ENCODE peak calls at places on chromosomes 16 and 17, in five cellular contexts. One of them, this sample, is unnamed.

GRCh38 chr17:28324776-28325175 is 5.8 kb downstream of the TMEM97 start:
- DNase-seq in BE2C: no peak
- DNase-seq in stimulated activated CD4-positive, alpha-beta T cell treated with anti-CD3 and anti-CD28 coated beads, Interleukin-4, amount 100 ng/mL, for 1 hour: no peak
- DNase-seq in SK-N-SH: no peak
- DNase-seq in GM20000: no peak
- DNase-seq in this sample: no peak

GRCh38 chr17:67526700-67527099 is 149.6 kb downstream of the PITPNC1 start:
- DNase-seq in BE2C: no peak
- DNase-seq in SK-N-SH: no peak
- DNase-seq in GM20000: no peak
- DNase-seq in stimulated activated CD4-positive, alpha-beta T cell treated with anti-CD3 and anti-CD28 coated beads, Interleukin-4, amount 100 ng/mL, for 1 hour: no peak
- DNase-seq in this sample: no peak

GRCh38 chr17:3657874-3658783 is 10.2 kb downstream of the TAX1BP3 start:
- DNase-seq in GM20000: no peak
- DNase-seq in BE2C: no peak
- DNase-seq in SK-N-SH: no peak
- DNase-seq in stimulated activated CD4-positive, alpha-beta T cell treated with anti-CD3 and anti-CD28 coated beads, Interleukin-4, amount 100 ng/mL, for 1 hour: no peak
- DNase-seq in this sample: no peak

GRCh38 chr16:23709536-23709935 is 3.5 kb downstream of the ERN2 start:
- DNase-seq in GM20000: no peak
- DNase-seq in SK-N-SH: no peak
- DNase-seq in stimulated activated CD4-positive, alpha-beta T cell treated with anti-CD3 and anti-CD28 coated beads, Interleukin-4, amount 100 ng/mL, for 1 hour: no peak
- DNase-seq in BE2C: no peak
- DNase-seq in this sample: no peak

GRCh38 chr16:68707341-68708152 is 29.5 kb upstream of the CDH1 start:
- DNase-seq in stimulated activated CD4-positive, alpha-beta T cell treated with anti-CD3 and anti-CD28 coated beads, Interleukin-4, amount 100 ng/mL, for 1 hour: no peak
- DNase-seq in GM20000: no peak
- DNase-seq in BE2C: peak; percentile 17
- DNase-seq in SK-N-SH: no peak
- DNase-seq in this sample: peak; percentile 85

GRCh38 chr17:57121308-57122042 is 36.4 kb downstream of the AKAP1 start:
- DNase-seq in stimulated activated CD4-positive, alpha-beta T cell treated with anti-CD3 and anti-CD28 coated beads, Interleukin-4, amount 100 ng/mL, for 1 hour: no peak
- DNase-seq in GM20000: no peak
- DNase-seq in BE2C: peak; percentile 81
- DNase-seq in SK-N-SH: peak; percentile 80
- DNase-seq in this sample: no peak

GRCh38 chr17:41678907-41679739 is 9.6 kb upstream of the EIF1 start:
- DNase-seq in SK-N-SH: no peak
- DNase-seq in GM20000: no peak
- DNase-seq in BE2C: no peak
- DNase-seq in stimulated activated CD4-positive, alpha-beta T cell treated with anti-CD3 and anti-CD28 coated beads, Interleukin-4, amount 100 ng/mL, for 1 hour: peak; percentile 24
- DNase-seq in this sample: peak; percentile 38

GRCh38 chr17:17849147-17849820 is 12.5 kb upstream of the SREBF1 start:
- DNase-seq in BE2C: no peak
- DNase-seq in GM20000: peak; percentile 34
- DNase-seq in stimulated activated CD4-positive, alpha-beta T cell treated with anti-CD3 and anti-CD28 coated beads, Interleukin-4, amount 100 ng/mL, for 1 hour: peak; percentile 77
- DNase-seq in SK-N-SH: no peak
- DNase-seq in this sample: no peak

GRCh38 chr17:57881143-57881542 is 31.3 kb upstream of the MRPS23 start:
- DNase-seq in GM20000: no peak
- DNase-seq in SK-N-SH: no peak
- DNase-seq in stimulated activated CD4-positive, alpha-beta T cell treated with anti-CD3 and anti-CD28 coated beads, Interleukin-4, amount 100 ng/mL, for 1 hour: no peak
- DNase-seq in BE2C: no peak
- DNase-seq in this sample: no peak

GRCh38 chr17:42744283-42744805 is 496 bp downstream of the EZH1 start:
- DNase-seq in BE2C: peak; percentile 85
- DNase-seq in GM20000: peak; percentile 74
- DNase-seq in stimulated activated CD4-positive, alpha-beta T cell treated with anti-CD3 and anti-CD28 coated beads, Interleukin-4, amount 100 ng/mL, for 1 hour: peak; percentile 79
- DNase-seq in SK-N-SH: no peak
- DNase-seq in this sample: peak; percentile 57

GRCh38 chr16:23435500-23435899 is 17.5 kb downstream of the COG7 start:
- DNase-seq in stimulated activated CD4-positive, alpha-beta T cell treated with anti-CD3 and anti-CD28 coated beads, Interleukin-4, amount 100 ng/mL, for 1 hour: peak; percentile 65
- DNase-seq in SK-N-SH: peak; percentile 67
- DNase-seq in BE2C: peak; percentile 78
- DNase-seq in GM20000: peak; percentile 67
- DNase-seq in this sample: peak; percentile 65

GRCh38 chr16:14370736-14371234 is 259.3 kb downstream of the PARN start:
- DNase-seq in GM20000: no peak
- DNase-seq in BE2C: no peak
- DNase-seq in stimulated activated CD4-positive, alpha-beta T cell treated with anti-CD3 and anti-CD28 coated beads, Interleukin-4, amount 100 ng/mL, for 1 hour: no peak
- DNase-seq in SK-N-SH: no peak
- DNase-seq in this sample: no peak

GRCh38 chr17:65742433-65743312 is 181.2 kb upstream of the AXIN2 start:
- DNase-seq in SK-N-SH: peak; percentile 14
- DNase-seq in BE2C: no peak
- DNase-seq in GM20000: no peak
- DNase-seq in stimulated activated CD4-positive, alpha-beta T cell treated with anti-CD3 and anti-CD28 coated beads, Interleukin-4, amount 100 ng/mL, for 1 hour: no peak
- DNase-seq in this sample: no peak

GRCh38 chr17:57666198-57666870 is 78.8 kb downstream of the CCDC182 start:
- DNase-seq in GM20000: no peak
- DNase-seq in SK-N-SH: no peak
- DNase-seq in BE2C: no peak
- DNase-seq in stimulated activated CD4-positive, alpha-beta T cell treated with anti-CD3 and anti-CD28 coated beads, Interleukin-4, amount 100 ng/mL, for 1 hour: no peak
- DNase-seq in this sample: no peak

GRCh38 chr16:71357681-71358080 is 842 bp upstream of the CALB2 start:
- DNase-seq in BE2C: no peak
- DNase-seq in GM20000: no peak
- DNase-seq in stimulated activated CD4-positive, alpha-beta T cell treated with anti-CD3 and anti-CD28 coated beads, Interleukin-4, amount 100 ng/mL, for 1 hour: no peak
- DNase-seq in SK-N-SH: peak; percentile 32
- DNase-seq in this sample: no peak

GRCh38 chr17:80287806-80288579 is 27.3 kb downstream of the RNF213 start:
- DNase-seq in SK-N-SH: no peak
- DNase-seq in GM20000: no peak
- DNase-seq in stimulated activated CD4-positive, alpha-beta T cell treated with anti-CD3 and anti-CD28 coated beads, Interleukin-4, amount 100 ng/mL, for 1 hour: no peak
- DNase-seq in BE2C: no peak
- DNase-seq in this sample: no peak

GRCh38 chr17:4812690-4813089 is 5.7 kb downstream of the PLD2 start:
- DNase-seq in GM20000: no peak
- DNase-seq in stimulated activated CD4-positive, alpha-beta T cell treated with anti-CD3 and anti-CD28 coated beads, Interleukin-4, amount 100 ng/mL, for 1 hour: no peak
- DNase-seq in SK-N-SH: no peak
- DNase-seq in BE2C: no peak
- DNase-seq in this sample: no peak

GRCh38 chr17:11293480-11293879 is 52.5 kb downstream of the SHISA6 start:
- DNase-seq in SK-N-SH: no peak
- DNase-seq in stimulated activated CD4-positive, alpha-beta T cell treated with anti-CD3 and anti-CD28 coated beads, Interleukin-4, amount 100 ng/mL, for 1 hour: no peak
- DNase-seq in GM20000: no peak
- DNase-seq in BE2C: no peak
- DNase-seq in this sample: no peak

GRCh38 chr16:20903116-20903888 is 2.7 kb downstream of the LYRM1 start:
- DNase-seq in GM20000: no peak
- DNase-seq in SK-N-SH: no peak
- DNase-seq in stimulated activated CD4-positive, alpha-beta T cell treated with anti-CD3 and anti-CD28 coated beads, Interleukin-4, amount 100 ng/mL, for 1 hour: no peak
- DNase-seq in BE2C: no peak
- DNase-seq in this sample: no peak

GRCh38 chr16:56547120-56547948 is 17.5 kb upstream of the MT4 start:
- DNase-seq in GM20000: no peak
- DNase-seq in stimulated activated CD4-positive, alpha-beta T cell treated with anti-CD3 and anti-CD28 coated beads, Interleukin-4, amount 100 ng/mL, for 1 hour: no peak
- DNase-seq in BE2C: no peak
- DNase-seq in SK-N-SH: peak; percentile 20
- DNase-seq in this sample: no peak

GRCh38 chr17:64085650-64086005 is 44.3 kb downstream of the ERN1 start:
- DNase-seq in stimulated activated CD4-positive, alpha-beta T cell treated with anti-CD3 and anti-CD28 coated beads, Interleukin-4, amount 100 ng/mL, for 1 hour: no peak
- DNase-seq in SK-N-SH: no peak
- DNase-seq in BE2C: no peak
- DNase-seq in GM20000: no peak
- DNase-seq in this sample: no peak

GRCh38 chr16:85441890-85442670 is 171.0 kb upstream of the GSE1 start:
- DNase-seq in GM20000: no peak
- DNase-seq in stimulated activated CD4-positive, alpha-beta T cell treated with anti-CD3 and anti-CD28 coated beads, Interleukin-4, amount 100 ng/mL, for 1 hour: no peak
- DNase-seq in BE2C: no peak
- DNase-seq in SK-N-SH: no peak
- DNase-seq in this sample: no peak

GRCh38 chr17:499836-500543 is 147.4 kb upstream of the RPH3AL start:
- DNase-seq in stimulated activated CD4-positive, alpha-beta T cell treated with anti-CD3 and anti-CD28 coated beads, Interleukin-4, amount 100 ng/mL, for 1 hour: no peak
- DNase-seq in SK-N-SH: no peak
- DNase-seq in BE2C: no peak
- DNase-seq in GM20000: no peak
- DNase-seq in this sample: no peak

GRCh38 chr17:73232587-73233373 is 28.9 kb downstream of the CPSF4L start:
- DNase-seq in SK-N-SH: no peak
- DNase-seq in BE2C: no peak
- DNase-seq in stimulated activated CD4-positive, alpha-beta T cell treated with anti-CD3 and anti-CD28 coated beads, Interleukin-4, amount 100 ng/mL, for 1 hour: peak; percentile 39
- DNase-seq in GM20000: peak; percentile 46
- DNase-seq in this sample: peak; percentile 65

GRCh38 chr16:83733301-83733700 is 74.5 kb upstream of the HSBP1 start:
- DNase-seq in GM20000: no peak
- DNase-seq in SK-N-SH: no peak
- DNase-seq in BE2C: no peak
- DNase-seq in stimulated activated CD4-positive, alpha-beta T cell treated with anti-CD3 and anti-CD28 coated beads, Interleukin-4, amount 100 ng/mL, for 1 hour: no peak
- DNase-seq in this sample: no peak

GRCh38 chr17:8563981-8564602 is 66.4 kb downstream of the MYH10 start:
- DNase-seq in BE2C: no peak
- DNase-seq in GM20000: no peak
- DNase-seq in SK-N-SH: no peak
- DNase-seq in stimulated activated CD4-positive, alpha-beta T cell treated with anti-CD3 and anti-CD28 coated beads, Interleukin-4, amount 100 ng/mL, for 1 hour: no peak
- DNase-seq in this sample: no peak

GRCh38 chr17:64038331-64039105 is 18.1 kb upstream of the ICAM2 start:
- DNase-seq in BE2C: no peak
- DNase-seq in SK-N-SH: no peak
- DNase-seq in stimulated activated CD4-positive, alpha-beta T cell treated with anti-CD3 and anti-CD28 coated beads, Interleukin-4, amount 100 ng/mL, for 1 hour: no peak
- DNase-seq in GM20000: no peak
- DNase-seq in this sample: no peak

GRCh38 chr17:82043507-82043906 is 6.0 kb upstream of the DCXR start:
- DNase-seq in SK-N-SH: no peak
- DNase-seq in stimulated activated CD4-positive, alpha-beta T cell treated with anti-CD3 and anti-CD28 coated beads, Interleukin-4, amount 100 ng/mL, for 1 hour: no peak
- DNase-seq in BE2C: no peak
- DNase-seq in GM20000: no peak
- DNase-seq in this sample: no peak

GRCh38 chr16:30692381-30693074 is 6.4 kb upstream of the SRCAP start:
- DNase-seq in BE2C: no peak
- DNase-seq in GM20000: no peak
- DNase-seq in SK-N-SH: no peak
- DNase-seq in stimulated activated CD4-positive, alpha-beta T cell treated with anti-CD3 and anti-CD28 coated beads, Interleukin-4, amount 100 ng/mL, for 1 hour: no peak
- DNase-seq in this sample: no peak